ENCODE peak calls at places on chromosomes 7 and 10, in six cellular contexts. One of them, this sample, is unnamed.

GRCh38 chr10:130432271-130432670 is 296.1 kb downstream of the GLRX3 start:
- DNase-seq in Peyer's patch: no peak
- DNase-seq in spleen: no peak
- DNase-seq in testis: no peak
- DNase-seq in ovary: no peak
- DNase-seq in HepG2: no peak
- DNase-seq in this sample: no peak

GRCh38 chr10:3775671-3776551 is 9.1 kb downstream of the KLF6 start:
- DNase-seq in ovary: no peak
- DNase-seq in HepG2: no peak
- DNase-seq in spleen: peak; percentile 82
- DNase-seq in Peyer's patch: no peak
- DNase-seq in testis: no peak
- DNase-seq in this sample: no peak

GRCh38 chr7:29249860-29250259 is 55.3 kb downstream of the CHN2 start:
- DNase-seq in spleen: no peak
- DNase-seq in HepG2: no peak
- DNase-seq in Peyer's patch: no peak
- DNase-seq in testis: no peak
- DNase-seq in ovary: no peak
- DNase-seq in this sample: no peak

GRCh38 chr7:1954366-1955004 is 278.3 kb downstream of the MAD1L1 start:
- DNase-seq in ovary: no peak
- DNase-seq in HepG2: no peak
- DNase-seq in testis: no peak
- DNase-seq in spleen: peak; percentile 51
- DNase-seq in Peyer's patch: no peak
- DNase-seq in this sample: no peak

GRCh38 chr7:11750191-11750590 is 81.8 kb downstream of the THSD7A start:
- DNase-seq in spleen: no peak
- DNase-seq in HepG2: no peak
- DNase-seq in ovary: no peak
- DNase-seq in testis: no peak
- DNase-seq in Peyer's patch: no peak
- DNase-seq in this sample: no peak

GRCh38 chr7:151453326-151453791 is 13.4 kb upstream of the CRYGN start:
- DNase-seq in Peyer's patch: no peak
- DNase-seq in testis: peak; percentile 9
- DNase-seq in spleen: peak; percentile 54
- DNase-seq in ovary: no peak
- DNase-seq in HepG2: no peak
- DNase-seq in this sample: no peak

GRCh38 chr10:8158439-8159071 is 104.1 kb downstream of the GATA3 start:
- DNase-seq in spleen: no peak
- DNase-seq in ovary: no peak
- DNase-seq in HepG2: no peak
- DNase-seq in testis: no peak
- DNase-seq in Peyer's patch: no peak
- DNase-seq in this sample: no peak

GRCh38 chr10:37960738-37961137 is 15.7 kb downstream of the ZNF25 start:
- DNase-seq in spleen: no peak
- DNase-seq in testis: no peak
- DNase-seq in ovary: no peak
- DNase-seq in Peyer's patch: no peak
- DNase-seq in HepG2: no peak
- DNase-seq in this sample: no peak

GRCh38 chr7:78905449-78905848 is 548.0 kb downstream of the MAGI2 start:
- DNase-seq in HepG2: no peak
- DNase-seq in testis: no peak
- DNase-seq in spleen: no peak
- DNase-seq in ovary: no peak
- DNase-seq in Peyer's patch: no peak
- DNase-seq in this sample: no peak

GRCh38 chr10:83410570-83410969 is 728.7 kb upstream of the GHITM start:
- DNase-seq in Peyer's patch: no peak
- DNase-seq in spleen: no peak
- DNase-seq in ovary: no peak
- DNase-seq in HepG2: no peak
- DNase-seq in testis: no peak
- DNase-seq in this sample: no peak

GRCh38 chr10:43772191-43772590 is 123.5 kb upstream of the ZNF32 start:
- DNase-seq in ovary: no peak
- DNase-seq in testis: no peak
- DNase-seq in Peyer's patch: no peak
- DNase-seq in HepG2: no peak
- DNase-seq in spleen: no peak
- DNase-seq in this sample: no peak

GRCh38 chr7:2567663-2568238 is 9.0 kb downstream of the IQCE start:
- DNase-seq in testis: peak; percentile 68
- DNase-seq in HepG2: peak; percentile 42
- DNase-seq in spleen: no peak
- DNase-seq in Peyer's patch: peak; percentile 20
- DNase-seq in ovary: peak; percentile 52
- DNase-seq in this sample: no peak

GRCh38 chr10:88851706-88852105 is at the start of gene ANKRD22:
- DNase-seq in HepG2: no peak
- DNase-seq in testis: no peak
- DNase-seq in ovary: no peak
- DNase-seq in Peyer's patch: no peak
- DNase-seq in spleen: no peak
- DNase-seq in this sample: peak; percentile 56

GRCh38 chr10:62735464-62736188 is 68.9 kb upstream of the ADO start:
- DNase-seq in HepG2: no peak
- DNase-seq in testis: no peak
- DNase-seq in ovary: no peak
- DNase-seq in spleen: no peak
- DNase-seq in Peyer's patch: no peak
- DNase-seq in this sample: no peak

GRCh38 chr10:77744249-77744648 is 106.6 kb upstream of the KCNMA1 start:
- DNase-seq in spleen: no peak
- DNase-seq in testis: no peak
- DNase-seq in ovary: no peak
- DNase-seq in Peyer's patch: no peak
- DNase-seq in HepG2: no peak
- DNase-seq in this sample: no peak

GRCh38 chr10:71771821-71772617 is 1.3 kb downstream of the VSIR start:
- DNase-seq in testis: peak; percentile 50
- DNase-seq in ovary: peak; percentile 90
- DNase-seq in Peyer's patch: no peak
- DNase-seq in HepG2: no peak
- DNase-seq in spleen: no peak
- DNase-seq in this sample: peak; percentile 74
- TF ChIP-seq POLR2A in testis: no peak
- TF ChIP-seq POLR2A in ovary: peak; percentile 30
- TF ChIP-seq POLR2A in Peyer's patch: no peak
- TF ChIP-seq POLR2A in HepG2: no peak
- TF ChIP-seq POLR2A in spleen: no peak
- TF ChIP-seq POLR2A in this sample: no peak

DNA sequence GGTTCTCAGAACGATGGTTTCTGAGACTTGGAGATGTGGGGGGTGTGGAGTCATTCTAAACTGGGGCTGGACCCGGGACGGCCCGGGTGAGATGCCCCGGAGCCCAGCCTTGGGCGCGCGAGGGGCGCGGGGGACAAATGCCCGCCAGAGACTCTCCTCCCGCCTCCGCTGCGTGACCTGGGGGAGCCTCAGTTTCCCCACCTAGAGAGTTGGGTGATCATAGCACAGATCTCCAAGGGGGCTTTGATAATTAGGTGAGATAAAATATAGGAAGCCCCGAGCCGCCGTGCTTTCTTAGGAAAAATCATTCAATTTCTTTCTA is 658 bp upstream of the FZD8 start:
- DNase-seq in HepG2: no peak
- DNase-seq in testis: no peak
- DNase-seq in spleen: peak; percentile 76
- DNase-seq in Peyer's patch: no peak
- DNase-seq in ovary: peak; percentile 15
- DNase-seq in this sample: no peak
- H3K27ac ChIP-seq in HepG2: no peak overlapping the region
- H3K27ac ChIP-seq in testis: peak overlapping the region; percentile 36
- H3K27ac ChIP-seq in spleen: peak overlapping the region; percentile 90
- H3K27ac ChIP-seq in Peyer's patch: no peak overlapping the region
- H3K27ac ChIP-seq in ovary: no peak overlapping the region
- H3K27ac ChIP-seq in this sample: peak overlapping the region; percentile 30

GRCh38 chr7:142030294-142030693 is 34.6 kb downstream of the MGAM start:
- DNase-seq in spleen: no peak
- DNase-seq in ovary: no peak
- DNase-seq in Peyer's patch: no peak
- DNase-seq in testis: no peak
- DNase-seq in HepG2: peak; percentile 3
- DNase-seq in this sample: no peak
- TF ChIP-seq CTCF in spleen: no peak
- TF ChIP-seq CTCF in ovary: no peak
- TF ChIP-seq CTCF in Peyer's patch: no peak
- TF ChIP-seq CTCF in testis: no peak
- TF ChIP-seq CTCF in HepG2: no peak
- TF ChIP-seq CTCF in this sample: no peak

DNA sequence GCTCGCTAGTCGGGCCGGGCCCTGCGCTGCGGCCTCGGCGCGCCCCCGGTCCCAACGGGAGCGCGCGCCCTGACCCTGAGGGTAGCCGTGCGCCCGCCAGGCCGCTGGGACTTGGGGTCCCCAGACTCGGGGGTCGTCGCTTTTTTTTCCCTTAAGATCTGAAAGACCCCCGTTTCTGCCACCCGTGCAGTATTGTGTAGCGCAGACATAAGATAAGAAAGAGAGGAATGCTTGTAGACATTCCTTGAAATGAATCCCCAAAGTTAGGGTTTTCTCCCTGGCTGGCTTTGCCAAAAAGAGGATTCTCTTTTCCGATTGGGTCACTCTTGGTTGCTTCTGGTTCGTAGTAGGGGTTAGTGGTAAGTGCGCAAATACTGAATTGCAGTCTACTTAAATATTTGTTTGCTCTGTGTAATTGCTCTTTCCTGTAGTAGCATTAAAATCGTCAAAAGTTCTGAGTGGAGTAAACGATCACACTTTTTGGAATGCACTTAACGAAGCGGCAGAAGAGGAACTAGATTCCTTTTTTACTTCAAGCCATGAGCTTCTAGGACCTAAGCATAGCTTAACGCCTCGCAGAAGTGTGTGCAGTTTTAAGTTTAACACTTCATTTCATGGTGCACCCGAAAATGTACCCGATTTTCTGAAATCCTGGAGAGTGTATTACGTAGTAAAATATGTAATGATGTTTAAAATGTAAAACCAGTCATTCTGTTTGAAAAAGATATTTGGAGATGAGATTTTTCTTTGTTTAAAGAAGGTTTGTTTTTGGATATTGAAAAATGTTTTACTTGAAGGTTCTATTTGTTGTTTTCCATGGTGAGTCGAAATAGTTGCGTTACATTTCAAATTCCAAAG is 1.3 kb downstream of the CUL1 start:
- DNase-seq in Peyer's patch: no peak
- DNase-seq in testis: no peak
- DNase-seq in HepG2: peak; percentile 33
- DNase-seq in spleen: no peak
- DNase-seq in ovary: no peak
- DNase-seq in this sample: no peak
- TF ChIP-seq POLR2A in Peyer's patch: no peak
- TF ChIP-seq POLR2A in testis: no peak
- TF ChIP-seq POLR2A in HepG2: no peak
- TF ChIP-seq POLR2A in spleen: no peak
- TF ChIP-seq POLR2A in ovary: no peak
- TF ChIP-seq POLR2A in this sample: no peak

GRCh38 chr7:14858866-14859265 is 43.7 kb downstream of the DGKB start:
- DNase-seq in testis: no peak
- DNase-seq in spleen: no peak
- DNase-seq in HepG2: no peak
- DNase-seq in Peyer's patch: no peak
- DNase-seq in ovary: no peak
- DNase-seq in this sample: no peak

GRCh38 chr7:14861456-14861855 is 41.1 kb downstream of the DGKB start:
- DNase-seq in spleen: no peak
- DNase-seq in testis: no peak
- DNase-seq in HepG2: no peak
- DNase-seq in ovary: no peak
- DNase-seq in Peyer's patch: no peak
- DNase-seq in this sample: no peak

GRCh38 chr7:14858410-14858809 is 44.1 kb downstream of the DGKB start:
- DNase-seq in HepG2: no peak
- DNase-seq in Peyer's patch: no peak
- DNase-seq in spleen: no peak
- DNase-seq in ovary: no peak
- DNase-seq in testis: no peak
- DNase-seq in this sample: no peak

GRCh38 chr7:14855033-14855794 is 47.3 kb downstream of the DGKB start:
- DNase-seq in HepG2: no peak
- DNase-seq in ovary: no peak
- DNase-seq in Peyer's patch: no peak
- DNase-seq in spleen: no peak
- DNase-seq in testis: no peak
- DNase-seq in this sample: no peak

DNA sequence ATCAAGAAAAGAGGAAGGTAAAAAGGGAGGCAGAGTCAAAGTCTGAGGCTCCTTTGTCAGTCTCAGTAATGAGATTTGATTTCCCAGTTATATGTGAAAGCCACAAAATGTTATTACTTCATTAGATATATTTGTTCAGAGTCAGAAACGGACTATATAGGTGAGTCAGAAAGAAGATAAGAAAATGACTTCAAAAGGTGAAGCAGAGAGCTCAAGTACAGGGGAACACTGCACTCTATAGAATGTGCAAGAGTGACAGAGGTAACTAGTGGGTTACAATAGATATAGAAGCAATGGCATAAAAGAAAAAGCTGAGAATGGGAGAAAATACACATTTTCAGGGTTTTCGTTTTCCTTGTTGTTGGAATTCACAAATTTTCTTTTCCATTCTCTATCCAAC is 43.3 kb downstream of the DGKB start:
- DNase-seq in spleen: no peak
- DNase-seq in ovary: no peak
- DNase-seq in HepG2: no peak
- DNase-seq in Peyer's patch: no peak
- DNase-seq in testis: no peak
- DNase-seq in this sample: no peak
- H3K27ac ChIP-seq in spleen: no peak overlapping the region
- H3K27ac ChIP-seq in ovary: no peak overlapping the region
- H3K27ac ChIP-seq in HepG2: no peak overlapping the region
- H3K27ac ChIP-seq in Peyer's patch: no peak overlapping the region
- H3K27ac ChIP-seq in testis: no peak overlapping the region
- H3K27ac ChIP-seq in this sample: no peak overlapping the region

GRCh38 chr10:99854860-99855259 is 72.4 kb downstream of the ABCC2 start:
- DNase-seq in testis: peak; percentile 67
- DNase-seq in HepG2: peak; percentile 41
- DNase-seq in spleen: no peak
- DNase-seq in Peyer's patch: no peak
- DNase-seq in ovary: peak; percentile 63
- DNase-seq in this sample: no peak
- TF ChIP-seq CTCF in testis: peak; percentile 45
- TF ChIP-seq CTCF in HepG2: peak; percentile 59
- TF ChIP-seq CTCF in spleen: no peak
- TF ChIP-seq CTCF in Peyer's patch: no peak
- TF ChIP-seq CTCF in ovary: peak; percentile 33
- TF ChIP-seq CTCF in this sample: no peak

DNA sequence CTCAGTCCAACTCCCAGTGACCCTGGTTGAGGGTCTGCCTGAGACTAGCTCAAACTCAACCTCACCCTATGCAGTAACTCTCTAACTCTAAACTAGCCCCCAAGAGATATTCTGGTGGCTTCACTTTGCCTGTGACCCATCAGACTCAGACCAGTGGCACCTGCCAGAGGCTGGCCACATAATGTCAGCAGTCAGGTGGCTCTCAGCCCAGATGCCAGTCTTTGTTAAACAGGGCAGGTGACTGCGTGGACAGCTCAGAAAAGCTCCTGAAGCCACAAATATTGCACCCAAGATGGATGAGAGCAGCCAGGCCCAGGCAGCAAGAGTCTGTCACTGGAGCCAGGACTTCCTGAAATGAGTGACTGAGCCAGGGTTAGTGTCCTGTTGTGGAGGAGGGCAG is 129.7 kb upstream of the TCF7L2 start:
- DNase-seq in spleen: no peak
- DNase-seq in testis: no peak
- DNase-seq in Peyer's patch: no peak
- DNase-seq in ovary: no peak
- DNase-seq in HepG2: no peak
- DNase-seq in this sample: no peak
- TF ChIP-seq POLR2A in spleen: no peak
- TF ChIP-seq POLR2A in testis: no peak
- TF ChIP-seq POLR2A in Peyer's patch: no peak
- TF ChIP-seq POLR2A in ovary: no peak
- TF ChIP-seq POLR2A in HepG2: no peak
- TF ChIP-seq POLR2A in this sample: no peak

This sample was measured in breast epithelium.